ENCODE peak calls at places on chromosomes 4 and X, in seven cellular contexts. One of them, this sample, is unnamed.
A peak's percentile ranks its signal among the peaks of the same experiment; 100 is the strongest.

GRCh38 chr4:143721317-143721716 is 20.8 kb upstream of the FREM3 start:
- DNase-seq in OCI-LY7: no peak
- DNase-seq in osteoblast: no peak
- DNase-seq in IMR-90: no peak
- DNase-seq in PC-9: no peak
- DNase-seq in fibroblast of lung: no peak
- DNase-seq in mammary epithelial cell: no peak
- DNase-seq in this sample: no peak

GRCh38 chr4:25814323-25814722 is 48.5 kb downstream of the SEL1L3 start:
- DNase-seq in PC-9: no peak
- DNase-seq in IMR-90: peak; percentile 63
- DNase-seq in osteoblast: no peak
- DNase-seq in mammary epithelial cell: peak; percentile 49
- DNase-seq in OCI-LY7: no peak
- DNase-seq in fibroblast of lung: peak; percentile 95
- DNase-seq in this sample: peak; percentile 40

GRCh38 chr4:176927664-176928063 is 134.9 kb upstream of the VEGFC start:
- DNase-seq in OCI-LY7: no peak
- DNase-seq in osteoblast: peak; percentile 79
- DNase-seq in fibroblast of lung: peak; percentile 76
- DNase-seq in PC-9: no peak
- DNase-seq in IMR-90: peak; percentile 94
- DNase-seq in mammary epithelial cell: peak; percentile 66
- DNase-seq in this sample: no peak

GRCh38 chr4:17578482-17578891 is 1.5 kb downstream of the LAP3 start:
- DNase-seq in PC-9: no peak
- DNase-seq in IMR-90: peak; percentile 7
- DNase-seq in mammary epithelial cell: no peak
- DNase-seq in OCI-LY7: peak; percentile 59
- DNase-seq in osteoblast: peak; percentile 71
- DNase-seq in fibroblast of lung: no peak
- DNase-seq in this sample: no peak

GRCh38 chrX:125374169-125374568 is 54.5 kb downstream of the TEX13C start:
- DNase-seq in IMR-90: no peak
- DNase-seq in osteoblast: no peak
- DNase-seq in OCI-LY7: no peak
- DNase-seq in PC-9: no peak
- DNase-seq in mammary epithelial cell: no peak
- DNase-seq in fibroblast of lung: no peak
- DNase-seq in this sample: no peak

GRCh38 chrX:9835585-9836210 is 49.5 kb downstream of the SHROOM2 start:
- DNase-seq in fibroblast of lung: peak; percentile 16
- DNase-seq in osteoblast: no peak
- DNase-seq in OCI-LY7: no peak
- DNase-seq in IMR-90: no peak
- DNase-seq in PC-9: no peak
- DNase-seq in mammary epithelial cell: no peak
- DNase-seq in this sample: no peak

GRCh38 chrX:151754042-151754419 is 19.5 kb downstream of the CNGA2 start:
- DNase-seq in IMR-90: peak; percentile 8
- DNase-seq in mammary epithelial cell: peak; percentile 79
- DNase-seq in PC-9: peak; percentile 43
- DNase-seq in fibroblast of lung: peak; percentile 88
- DNase-seq in OCI-LY7: no peak
- DNase-seq in osteoblast: peak; percentile 94
- DNase-seq in this sample: peak; percentile 15

GRCh38 chrX:151073767-151074166 is 90.6 kb downstream of the HMGB3 start:
- DNase-seq in PC-9: no peak
- DNase-seq in fibroblast of lung: no peak
- DNase-seq in osteoblast: no peak
- DNase-seq in IMR-90: no peak
- DNase-seq in mammary epithelial cell: no peak
- DNase-seq in OCI-LY7: no peak
- DNase-seq in this sample: no peak

GRCh38 chr4:28082686-28083390 is 1222.2 kb downstream of the STIM2 start:
- DNase-seq in fibroblast of lung: no peak
- DNase-seq in IMR-90: peak; percentile 19
- DNase-seq in osteoblast: no peak
- DNase-seq in OCI-LY7: no peak
- DNase-seq in mammary epithelial cell: peak; percentile 21
- DNase-seq in PC-9: no peak
- DNase-seq in this sample: no peak

GRCh38 chrX:16836371-16836770 is 33.8 kb downstream of the RBBP7 start:
- DNase-seq in mammary epithelial cell: no peak
- DNase-seq in IMR-90: peak; percentile 13
- DNase-seq in PC-9: no peak
- DNase-seq in fibroblast of lung: peak; percentile 34
- DNase-seq in OCI-LY7: peak; percentile 13
- DNase-seq in osteoblast: no peak
- DNase-seq in this sample: no peak

GRCh38 chr4:5157721-5158390 is 106.6 kb downstream of the STK32B start:
- DNase-seq in osteoblast: no peak
- DNase-seq in mammary epithelial cell: no peak
- DNase-seq in IMR-90: peak; percentile 44
- DNase-seq in OCI-LY7: no peak
- DNase-seq in PC-9: no peak
- DNase-seq in fibroblast of lung: peak; percentile 17
- DNase-seq in this sample: no peak

GRCh38 chr4:6195602-6196319 is 4.6 kb downstream of the JAKMIP1 start:
- DNase-seq in osteoblast: no peak
- DNase-seq in fibroblast of lung: no peak
- DNase-seq in mammary epithelial cell: no peak
- DNase-seq in PC-9: no peak
- DNase-seq in OCI-LY7: no peak
- DNase-seq in IMR-90: no peak
- DNase-seq in this sample: no peak

GRCh38 chrX:150446995-150447394 is 83.9 kb downstream of the MAMLD1 start:
- DNase-seq in OCI-LY7: no peak
- DNase-seq in mammary epithelial cell: no peak
- DNase-seq in PC-9: no peak
- DNase-seq in IMR-90: peak; percentile 43
- DNase-seq in fibroblast of lung: peak; percentile 51
- DNase-seq in osteoblast: no peak
- DNase-seq in this sample: no peak

GRCh38 chr4:151657896-151658295 is 102.9 kb downstream of the GATB start:
- DNase-seq in osteoblast: no peak
- DNase-seq in IMR-90: no peak
- DNase-seq in OCI-LY7: no peak
- DNase-seq in fibroblast of lung: no peak
- DNase-seq in mammary epithelial cell: no peak
- DNase-seq in PC-9: no peak
- DNase-seq in this sample: no peak

GRCh38 chr4:150943831-150944230 is 71.3 kb downstream of the LRBA start:
- DNase-seq in osteoblast: no peak
- DNase-seq in fibroblast of lung: no peak
- DNase-seq in PC-9: no peak
- DNase-seq in OCI-LY7: no peak
- DNase-seq in mammary epithelial cell: no peak
- DNase-seq in IMR-90: no peak
- DNase-seq in this sample: no peak

GRCh38 chrX:73851014-73852009 is 288.3 kb downstream of the CHIC1 start:
- DNase-seq in fibroblast of lung: peak; percentile 95
- DNase-seq in OCI-LY7: no peak
- DNase-seq in osteoblast: peak; percentile 92
- DNase-seq in IMR-90: peak; percentile 96
- DNase-seq in PC-9: no peak
- DNase-seq in mammary epithelial cell: peak; percentile 95
- DNase-seq in this sample: peak; percentile 78

GRCh38 chr4:76212851-76213414 is 691 bp downstream of the SCARB2 start:
- DNase-seq in OCI-LY7: no peak
- DNase-seq in fibroblast of lung: peak; percentile 68
- DNase-seq in mammary epithelial cell: peak; percentile 51
- DNase-seq in PC-9: no peak
- DNase-seq in osteoblast: no peak
- DNase-seq in IMR-90: peak; percentile 61
- DNase-seq in this sample: no peak
- H3K4me1 ChIP-seq in OCI-LY7: no peaks in the 10 kb centered on the region
- H3K4me1 ChIP-seq in fibroblast of lung: peaks cover 14% of the 10 kb centered on the region
- H3K4me1 ChIP-seq in mammary epithelial cell: peaks cover 39% of the 10 kb centered on the region
- H3K4me1 ChIP-seq in PC-9: peaks cover 55% of the 10 kb centered on the region
- H3K4me1 ChIP-seq in osteoblast: peaks cover 43% of the 10 kb centered on the region
- H3K4me1 ChIP-seq in IMR-90: peaks cover 11% of the 10 kb centered on the region
- H3K4me1 ChIP-seq in this sample: peaks cover 53% of the 10 kb centered on the region

GRCh38 chr4:81457921-81458520 is 13.7 kb downstream of the RASGEF1B start:
- DNase-seq in mammary epithelial cell: no peak
- DNase-seq in OCI-LY7: no peak
- DNase-seq in osteoblast: no peak
- DNase-seq in PC-9: no peak
- DNase-seq in fibroblast of lung: no peak
- DNase-seq in IMR-90: no peak
- DNase-seq in this sample: no peak
- H2AFZ ChIP-seq in mammary epithelial cell: no peak overlapping the region
- H2AFZ ChIP-seq in OCI-LY7: no peak overlapping the region
- H2AFZ ChIP-seq in osteoblast: no peak overlapping the region
- H2AFZ ChIP-seq in PC-9: no peak overlapping the region
- H2AFZ ChIP-seq in fibroblast of lung: no peak overlapping the region
- H2AFZ ChIP-seq in IMR-90: no peak overlapping the region
- H2AFZ ChIP-seq in this sample: no peak overlapping the region

GRCh38 chr4:74357965-74358364 is 7.0 kb upstream of the EREG start:
- DNase-seq in PC-9: no peak
- DNase-seq in OCI-LY7: no peak
- DNase-seq in mammary epithelial cell: no peak
- DNase-seq in IMR-90: no peak
- DNase-seq in osteoblast: no peak
- DNase-seq in fibroblast of lung: no peak
- DNase-seq in this sample: no peak
- H3K4me1 ChIP-seq in PC-9: peaks cover 20% of the 10 kb centered on the region
- H3K4me1 ChIP-seq in OCI-LY7: no peaks in the 10 kb centered on the region
- H3K4me1 ChIP-seq in mammary epithelial cell: peaks cover 6% of the 10 kb centered on the region
- H3K4me1 ChIP-seq in IMR-90: no peaks in the 10 kb centered on the region
- H3K4me1 ChIP-seq in osteoblast: no peaks in the 10 kb centered on the region
- H3K4me1 ChIP-seq in fibroblast of lung: no peaks in the 10 kb centered on the region
- H3K4me1 ChIP-seq in this sample: peaks cover 31% of the 10 kb centered on the region

GRCh38 chr4:43362875-43363636 is 470.5 kb downstream of the GRXCR1 start:
- DNase-seq in fibroblast of lung: no peak
- DNase-seq in OCI-LY7: no peak
- DNase-seq in IMR-90: no peak
- DNase-seq in PC-9: no peak
- DNase-seq in osteoblast: no peak
- DNase-seq in mammary epithelial cell: no peak
- DNase-seq in this sample: no peak
- H2AFZ ChIP-seq in fibroblast of lung: no peak overlapping the region
- H2AFZ ChIP-seq in OCI-LY7: no peak overlapping the region
- H2AFZ ChIP-seq in IMR-90: no peak overlapping the region
- H2AFZ ChIP-seq in PC-9: no peak overlapping the region
- H2AFZ ChIP-seq in osteoblast: no peak overlapping the region
- H2AFZ ChIP-seq in mammary epithelial cell: no peak overlapping the region
- H2AFZ ChIP-seq in this sample: no peak overlapping the region

This sample was measured in keratinocyte.